ENCODE peak calls at places on chromosomes 13 and 19, in eight cellular contexts. O, V, H, J, Z, I, R and M are unnamed samples.

GRCh38 chr13:50529154-50529882 is 314.2 kb downstream of the DLEU7 start:
- DNase-seq in O (peak), V (peak), H (peak), J (no peak), Z (peak), I (peak), R (peak), M (no peak)

GRCh38 chr19:34504809-34505291 is 23.3 kb downstream of the WTIP start:
- DNase-seq in O (no peak), V (peak), H (no peak), J (no peak), Z (no peak), I (no peak), R (no peak), M (no peak)

GRCh38 chr19:6801397-6802086 is 29.0 kb downstream of the VAV1 start:
- DNase-seq in O (peak), V (peak), H (peak), J (peak), Z (no peak), I (no peak), R (peak), M (peak)

GRCh38 chr13:50384724-50385123 is 369.5 kb downstream of the KCNRG start:
- DNase-seq in O (no peak), V (no peak), H (no peak), J (no peak), Z (no peak), I (no peak), R (no peak), M (no peak)

GRCh38 chr13:59281453-59281852 is 882.3 kb downstream of the DIAPH3 start:
- DNase-seq in O (no peak), V (no peak), H (no peak), J (no peak), Z (no peak), I (no peak), R (no peak), M (no peak)

GRCh38 chr19:53910170-53910518 is 1.1 kb downstream of the CACNG7 start:
- DNase-seq in O (no peak), V (no peak), H (no peak), J (no peak), Z (no peak), I (no peak), R (no peak), M (no peak)

GRCh38 chr13:84050551-84050950 is 168.3 kb upstream of the SLITRK1 start:
- DNase-seq in O (no peak), V (no peak), H (no peak), J (no peak), Z (no peak), I (no peak), R (no peak), M (no peak)

GRCh38 chr19:22634450-22634827 is 315 bp downstream of the ZNF492 start:
- DNase-seq in O (no peak), V (no peak), H (no peak), J (no peak), Z (no peak), I (no peak), R (no peak), M (no peak)

GRCh38 chr19:1494115-1494815 is 3.3 kb downstream of the REEP6 start:
- DNase-seq in O (no peak), V (no peak), H (no peak), J (no peak), Z (no peak), I (no peak), R (no peak), M (no peak)

GRCh38 chr19:5046339-5047039 is 77.6 kb downstream of the KDM4B start:
- DNase-seq in O (peak), V (no peak), H (peak), J (no peak), Z (no peak), I (peak), R (peak), M (no peak)

GRCh38 chr19:4144666-4145261 is 8.7 kb upstream of the CREB3L3 start:
- DNase-seq in O (no peak), V (no peak), H (peak), J (no peak), Z (peak), I (no peak), R (peak), M (no peak)

GRCh38 chr19:39765091-39766076 is 13.3 kb upstream of the LEUTX start:
- DNase-seq in O (peak), V (no peak), H (peak), J (no peak), Z (peak), I (no peak), R (peak), M (peak)

GRCh38 chr13:48595330-48596127 is 58.2 kb upstream of the CYSLTR2 start:
- DNase-seq in O (peak), V (no peak), H (peak), J (peak), Z (peak), I (peak), R (peak), M (peak)

GRCh38 chr13:26534036-26534726 is 23.3 kb upstream of the WASF3 start:
- DNase-seq in O (no peak), V (no peak), H (no peak), J (no peak), Z (no peak), I (no peak), R (no peak), M (no peak)

GRCh38 chr13:113147206-113147605 is 11.2 kb upstream of the PROZ start:
- DNase-seq in O (no peak), V (peak), H (no peak), J (no peak), Z (no peak), I (no peak), R (no peak), M (no peak)

GRCh38 chr19:55193481-55193880 is 13.4 kb upstream of the SYT5 start:
- DNase-seq in O (no peak), V (no peak), H (no peak), J (no peak), Z (no peak), I (no peak), R (no peak), M (no peak)

GRCh38 chr19:45385392-45386221 is 15.2 kb upstream of the ERCC2 start:
- DNase-seq in O (no peak), V (no peak), H (no peak), J (no peak), Z (no peak), I (no peak), R (no peak), M (no peak)

GRCh38 chr19:4267901-4268815 is 10.9 kb upstream of the SHD start:
- DNase-seq in O (peak), V (no peak), H (no peak), J (no peak), Z (no peak), I (no peak), R (no peak), M (no peak)

GRCh38 chr13:30898721-30899188 is 7.3 kb upstream of the MEDAG start:
- DNase-seq in O (no peak), V (peak), H (peak), J (no peak), Z (peak), I (no peak), R (no peak), M (no peak)

GRCh38 chr13:33388254-33388998 is 102.9 kb upstream of the STARD13 start:
- DNase-seq in O (no peak), V (no peak), H (no peak), J (no peak), Z (no peak), I (no peak), R (peak), M (no peak)

GRCh38 chr13:21625366-21625765 is 21.4 kb upstream of the MICU2 start:
- DNase-seq in O (no peak), V (no peak), H (peak), J (no peak), Z (peak), I (peak), R (peak), M (no peak)

GRCh38 chr13:35388979-35389378 is 87.5 kb downstream of the MAB21L1 start:
- DNase-seq in O (no peak), V (no peak), H (peak), J (no peak), Z (no peak), I (no peak), R (no peak), M (no peak)

GRCh38 chr19:38433268-38433733 is at the start of gene RYR1:
- DNase-seq in O (no peak), V (peak), H (peak), J (peak), Z (no peak), I (peak), R (no peak), M (no peak)

GRCh38 chr19:32702010-32702409 is 10.4 kb downstream of the NUDT19 start:
- DNase-seq in O (no peak), V (no peak), H (no peak), J (no peak), Z (no peak), I (no peak), R (no peak), M (no peak)

GRCh38 chr13:99220199-99220931 is 19.7 kb downstream of the UBAC2 start:
- DNase-seq in O (no peak), V (no peak), H (peak), J (peak), Z (no peak), I (no peak), R (no peak), M (no peak)

GRCh38 chr19:41323430-41324125 is 13.6 kb downstream of the CCDC97 start:
- DNase-seq in O (no peak), V (peak), H (peak), J (no peak), Z (peak), I (no peak), R (peak), M (no peak)

GRCh38 chr19:29889702-29890101 is 52.3 kb upstream of the URI1 start:
- DNase-seq in O (no peak), V (peak), H (no peak), J (no peak), Z (no peak), I (no peak), R (no peak), M (no peak)

GRCh38 chr19:610801-611505 is 21.3 kb downstream of the HCN2 start:
- DNase-seq in O (no peak), V (no peak), H (peak), J (peak), Z (peak), I (no peak), R (no peak), M (peak)

GRCh38 chr13:32117696-32118095 is 86.1 kb downstream of the FRY start:
- DNase-seq in O (peak), V (peak), H (peak), J (no peak), Z (no peak), I (no peak), R (no peak), M (no peak)

GRCh38 chr19:33903489-33903850 is 106.8 kb downstream of the KCTD15 start:
- DNase-seq in O (no peak), V (no peak), H (no peak), J (no peak), Z (no peak), I (no peak), R (no peak), M (no peak)